ENCODE peak calls at places on chromosomes 3 and 15, in six cellular contexts. One of them, this sample, is unnamed.

GRCh38 chr15:84681822-84682221 is 23.8 kb upstream of the NMB start:
- DNase-seq in foreskin fibroblast: no peak
- DNase-seq in GM12865: no peak
- DNase-seq in body of pancreas: no peak
- DNase-seq in cardiac muscle cell: no peak
- DNase-seq in astrocyte of the spinal cord: peak; percentile 64
- DNase-seq in this sample: peak; percentile 63

GRCh38 chr3:43169987-43170386 is 64.1 kb upstream of the POMGNT2 start:
- DNase-seq in foreskin fibroblast: no peak
- DNase-seq in astrocyte of the spinal cord: no peak
- DNase-seq in GM12865: no peak
- DNase-seq in body of pancreas: no peak
- DNase-seq in cardiac muscle cell: no peak
- DNase-seq in this sample: no peak

GRCh38 chr3:195239121-195239520 is 31.8 kb downstream of the XXYLT1 start:
- DNase-seq in foreskin fibroblast: no peak
- DNase-seq in astrocyte of the spinal cord: no peak
- DNase-seq in body of pancreas: no peak
- DNase-seq in GM12865: no peak
- DNase-seq in cardiac muscle cell: no peak
- DNase-seq in this sample: no peak

GRCh38 chr3:108130705-108131104 is 39.9 kb upstream of the CD47 start:
- DNase-seq in GM12865: no peak
- DNase-seq in astrocyte of the spinal cord: peak; percentile 0
- DNase-seq in cardiac muscle cell: no peak
- DNase-seq in foreskin fibroblast: no peak
- DNase-seq in body of pancreas: no peak
- DNase-seq in this sample: peak; percentile 79

GRCh38 chr3:187974857-187975257 is 179.1 kb upstream of the LPP start:
- DNase-seq in body of pancreas: no peak
- DNase-seq in astrocyte of the spinal cord: no peak
- DNase-seq in foreskin fibroblast: no peak
- DNase-seq in cardiac muscle cell: no peak
- DNase-seq in GM12865: no peak
- DNase-seq in this sample: no peak

GRCh38 chr3:48459331-48459730 is 12.8 kb downstream of the ATRIP start:
- DNase-seq in GM12865: no peak
- DNase-seq in body of pancreas: no peak
- DNase-seq in foreskin fibroblast: no peak
- DNase-seq in astrocyte of the spinal cord: no peak
- DNase-seq in cardiac muscle cell: no peak
- DNase-seq in this sample: peak; percentile 65

GRCh38 chr3:35524851-35525250 is 114.5 kb upstream of the ARPP21 start:
- DNase-seq in GM12865: no peak
- DNase-seq in foreskin fibroblast: no peak
- DNase-seq in body of pancreas: no peak
- DNase-seq in astrocyte of the spinal cord: no peak
- DNase-seq in cardiac muscle cell: no peak
- DNase-seq in this sample: no peak

GRCh38 chr15:95996494-95996893 is 334.0 kb upstream of the NR2F2 start:
- DNase-seq in astrocyte of the spinal cord: peak; percentile 36
- DNase-seq in foreskin fibroblast: no peak
- DNase-seq in cardiac muscle cell: no peak
- DNase-seq in GM12865: no peak
- DNase-seq in body of pancreas: no peak
- DNase-seq in this sample: no peak

GRCh38 chr3:102181202-102181920 is 253.5 kb upstream of the ZPLD1 start:
- DNase-seq in cardiac muscle cell: peak; percentile 5
- DNase-seq in GM12865: no peak
- DNase-seq in body of pancreas: peak; percentile 31
- DNase-seq in foreskin fibroblast: peak; percentile 72
- DNase-seq in astrocyte of the spinal cord: peak; percentile 91
- DNase-seq in this sample: no peak

GRCh38 chr3:37531071-37531720 is 330.5 kb upstream of the CTDSPL start:
- DNase-seq in cardiac muscle cell: no peak
- DNase-seq in GM12865: no peak
- DNase-seq in body of pancreas: no peak
- DNase-seq in astrocyte of the spinal cord: no peak
- DNase-seq in foreskin fibroblast: no peak
- DNase-seq in this sample: no peak

GRCh38 chr3:102674284-102674683 is 239.5 kb downstream of the ZPLD1 start:
- DNase-seq in GM12865: no peak
- DNase-seq in astrocyte of the spinal cord: no peak
- DNase-seq in cardiac muscle cell: no peak
- DNase-seq in body of pancreas: no peak
- DNase-seq in foreskin fibroblast: no peak
- DNase-seq in this sample: no peak

GRCh38 chr15:61411941-61412510 is 182.9 kb upstream of the RORA start:
- DNase-seq in GM12865: no peak
- DNase-seq in astrocyte of the spinal cord: no peak
- DNase-seq in foreskin fibroblast: no peak
- DNase-seq in cardiac muscle cell: no peak
- DNase-seq in body of pancreas: no peak
- DNase-seq in this sample: no peak

GRCh38 chr15:89459271-89460038 is 36.9 kb downstream of the RHCG start:
- DNase-seq in GM12865: no peak
- DNase-seq in foreskin fibroblast: no peak
- DNase-seq in cardiac muscle cell: no peak
- DNase-seq in astrocyte of the spinal cord: no peak
- DNase-seq in body of pancreas: peak; percentile 36
- DNase-seq in this sample: no peak

GRCh38 chr3:134978658-134979057 is 183.6 kb downstream of the EPHB1 start:
- DNase-seq in GM12865: peak; percentile 5
- DNase-seq in astrocyte of the spinal cord: no peak
- DNase-seq in foreskin fibroblast: no peak
- DNase-seq in body of pancreas: no peak
- DNase-seq in cardiac muscle cell: no peak
- DNase-seq in this sample: no peak

GRCh38 chr3:190429681-190430080 is 20.0 kb downstream of the TMEM207 start:
- DNase-seq in astrocyte of the spinal cord: peak; percentile 24
- DNase-seq in GM12865: no peak
- DNase-seq in body of pancreas: no peak
- DNase-seq in cardiac muscle cell: no peak
- DNase-seq in foreskin fibroblast: no peak
- DNase-seq in this sample: peak; percentile 20

GRCh38 chr3:190424108-190424477 is 25.6 kb downstream of the TMEM207 start:
- DNase-seq in body of pancreas: no peak
- DNase-seq in astrocyte of the spinal cord: no peak
- DNase-seq in GM12865: no peak
- DNase-seq in cardiac muscle cell: no peak
- DNase-seq in foreskin fibroblast: no peak
- DNase-seq in this sample: no peak

GRCh38 chr3:190427108-190427507 is 22.6 kb downstream of the TMEM207 start:
- DNase-seq in cardiac muscle cell: no peak
- DNase-seq in foreskin fibroblast: no peak
- DNase-seq in GM12865: no peak
- DNase-seq in astrocyte of the spinal cord: no peak
- DNase-seq in body of pancreas: no peak
- DNase-seq in this sample: peak; percentile 25

GRCh38 chr3:190425833-190426232 is 23.9 kb downstream of the TMEM207 start:
- DNase-seq in cardiac muscle cell: no peak
- DNase-seq in GM12865: no peak
- DNase-seq in body of pancreas: no peak
- DNase-seq in foreskin fibroblast: no peak
- DNase-seq in astrocyte of the spinal cord: no peak
- DNase-seq in this sample: no peak

DNA sequence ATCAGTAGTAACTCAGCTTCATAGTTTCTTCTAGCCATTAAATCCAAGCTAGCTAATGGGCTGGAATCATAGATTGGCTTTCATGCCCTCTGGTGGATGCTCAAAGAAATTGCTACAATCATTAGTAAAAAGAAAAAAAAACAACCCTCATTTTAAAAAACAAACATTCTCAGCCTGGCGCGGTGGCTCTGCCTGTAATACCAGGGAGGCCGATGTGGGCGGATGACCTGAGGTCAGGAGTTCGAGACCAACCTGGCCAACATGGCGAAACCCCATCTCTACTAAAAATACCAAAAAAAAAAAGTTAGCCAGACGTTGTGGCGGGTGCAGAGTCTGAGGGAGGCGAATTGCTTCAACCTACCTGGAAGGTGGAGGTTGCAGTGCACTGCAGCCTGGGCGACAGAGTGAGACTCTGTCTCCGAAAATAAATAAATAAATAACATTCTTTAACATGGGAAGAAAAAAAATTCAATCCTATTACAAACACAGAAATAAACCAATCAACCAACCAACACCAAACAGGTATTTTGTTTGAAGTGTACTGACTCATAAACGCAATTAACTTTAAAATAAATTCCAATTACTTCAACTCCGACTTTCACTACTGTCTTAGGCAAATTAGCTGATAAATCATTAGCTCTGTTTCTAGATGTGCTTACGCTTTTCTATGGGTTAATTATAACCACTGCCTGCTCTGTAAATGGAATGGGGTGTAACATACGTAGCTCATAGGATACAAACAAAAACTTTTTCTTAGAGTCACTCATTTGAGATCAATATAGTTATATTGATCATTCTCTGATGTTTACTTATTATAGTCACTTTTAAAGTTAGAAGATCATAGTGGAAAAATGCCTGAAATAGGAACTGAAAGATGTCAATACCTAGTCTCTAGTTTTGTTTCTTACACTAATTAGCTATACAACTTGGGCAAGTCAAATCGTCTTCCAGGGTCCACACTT is 24.9 kb downstream of the TMEM207 start:
- DNase-seq in cardiac muscle cell: peak; percentile 64
- DNase-seq in foreskin fibroblast: peak; percentile 55
- DNase-seq in astrocyte of the spinal cord: peak; percentile 70
- DNase-seq in body of pancreas: peak; percentile 76
- DNase-seq in GM12865: peak; percentile 82
- DNase-seq in this sample: peak; percentile 76
- TF ChIP-seq CTCF in cardiac muscle cell: peak; percentile 67
- TF ChIP-seq CTCF in foreskin fibroblast: peak; percentile 65
- TF ChIP-seq CTCF in astrocyte of the spinal cord: peak; percentile 68
- TF ChIP-seq CTCF in body of pancreas: peak; percentile 79
- TF ChIP-seq CTCF in GM12865: peak; percentile 56
- TF ChIP-seq CTCF in this sample: peak; percentile 71

GRCh38 chr15:43105077-43105769 is 615 bp downstream of the UBR1 start:
- DNase-seq in body of pancreas: peak; percentile 71
- DNase-seq in GM12865: peak; percentile 44
- DNase-seq in foreskin fibroblast: no peak
- DNase-seq in cardiac muscle cell: peak; percentile 11
- DNase-seq in astrocyte of the spinal cord: no peak
- DNase-seq in this sample: peak; percentile 41
- H3K4me3 ChIP-seq in body of pancreas: peak overlapping the region; percentile 42
- H3K4me3 ChIP-seq in GM12865: peak overlapping the region; percentile 80
- H3K4me3 ChIP-seq in foreskin fibroblast: peak overlapping the region; percentile 87
- H3K4me3 ChIP-seq in cardiac muscle cell: peak overlapping the region; percentile 75
- H3K4me3 ChIP-seq in astrocyte of the spinal cord: peak overlapping the region; percentile 99
- H3K4me3 ChIP-seq in this sample: peak overlapping the region; percentile 67

GRCh38 chr15:63488432-63488910 is 15.9 kb upstream of the USP3 start:
- DNase-seq in cardiac muscle cell: no peak
- DNase-seq in foreskin fibroblast: no peak
- DNase-seq in astrocyte of the spinal cord: no peak
- DNase-seq in GM12865: no peak
- DNase-seq in body of pancreas: no peak
- DNase-seq in this sample: no peak

GRCh38 chr15:63484433-63484832 is 20.0 kb upstream of the USP3 start:
- DNase-seq in body of pancreas: no peak
- DNase-seq in GM12865: peak; percentile 80
- DNase-seq in cardiac muscle cell: no peak
- DNase-seq in foreskin fibroblast: no peak
- DNase-seq in astrocyte of the spinal cord: no peak
- DNase-seq in this sample: no peak

GRCh38 chr15:63489352-63489751 is 15.0 kb upstream of the USP3 start:
- DNase-seq in body of pancreas: no peak
- DNase-seq in cardiac muscle cell: no peak
- DNase-seq in GM12865: no peak
- DNase-seq in astrocyte of the spinal cord: no peak
- DNase-seq in foreskin fibroblast: no peak
- DNase-seq in this sample: no peak

GRCh38 chr15:63490345-63491034 is 13.9 kb upstream of the USP3 start:
- DNase-seq in body of pancreas: no peak
- DNase-seq in GM12865: no peak
- DNase-seq in cardiac muscle cell: no peak
- DNase-seq in foreskin fibroblast: no peak
- DNase-seq in astrocyte of the spinal cord: no peak
- DNase-seq in this sample: no peak

DNA sequence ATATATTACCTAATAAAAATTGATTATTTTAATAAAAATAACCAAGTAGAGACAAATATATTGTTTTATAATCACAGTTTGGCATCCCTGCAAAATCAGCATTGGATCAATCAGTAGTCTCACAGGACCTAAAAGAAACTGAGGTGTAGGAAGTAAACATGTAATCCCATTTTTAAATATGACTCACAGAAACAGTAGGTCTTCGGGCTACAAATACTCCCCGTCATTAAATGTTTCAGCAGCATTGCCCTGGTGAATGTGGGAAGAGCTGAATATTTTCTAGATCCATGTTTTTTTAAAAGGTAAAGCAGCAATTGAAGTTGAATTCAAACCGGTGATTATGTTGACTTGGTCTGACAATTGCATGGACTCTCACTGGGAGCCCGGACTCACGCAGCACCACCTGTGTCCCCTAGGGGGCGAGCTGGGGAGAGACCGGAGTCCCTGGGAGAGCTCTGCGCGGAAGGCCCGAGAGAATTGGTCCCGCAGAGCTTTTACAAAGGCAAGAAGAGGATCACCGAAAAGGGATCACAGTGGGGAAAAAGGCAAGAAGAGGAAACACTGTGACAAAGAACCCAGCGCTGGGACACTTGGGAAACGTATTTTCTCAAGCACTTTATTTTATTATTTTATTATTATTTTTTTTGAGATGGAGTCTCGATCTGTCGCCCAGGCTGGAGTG is 17.2 kb upstream of the USP3 start:
- DNase-seq in foreskin fibroblast: no peak
- DNase-seq in cardiac muscle cell: peak; percentile 78
- DNase-seq in body of pancreas: peak; percentile 91
- DNase-seq in astrocyte of the spinal cord: peak; percentile 66
- DNase-seq in GM12865: peak; percentile 90
- DNase-seq in this sample: peak; percentile 78
- TF ChIP-seq CTCF in foreskin fibroblast: peak; percentile 94
- TF ChIP-seq CTCF in cardiac muscle cell: peak; percentile 98
- TF ChIP-seq CTCF in body of pancreas: peak; percentile 93
- TF ChIP-seq CTCF in astrocyte of the spinal cord: peak; percentile 97
- TF ChIP-seq CTCF in GM12865: peak; percentile 92
- TF ChIP-seq CTCF in this sample: peak; percentile 98

GRCh38 chr15:31977812-31978662 is 52.3 kb upstream of the CHRNA7 start:
- DNase-seq in astrocyte of the spinal cord: peak; percentile 23
- DNase-seq in cardiac muscle cell: peak; percentile 80
- DNase-seq in foreskin fibroblast: peak; percentile 10
- DNase-seq in body of pancreas: peak; percentile 64
- DNase-seq in GM12865: peak; percentile 57
- DNase-seq in this sample: peak; percentile 13

GRCh38 chr15:31974154-31974794 is 56.0 kb upstream of the CHRNA7 start:
- DNase-seq in foreskin fibroblast: no peak
- DNase-seq in cardiac muscle cell: no peak
- DNase-seq in body of pancreas: no peak
- DNase-seq in GM12865: no peak
- DNase-seq in astrocyte of the spinal cord: no peak
- DNase-seq in this sample: no peak

GRCh38 chr15:31974855-31975421 is 55.4 kb upstream of the CHRNA7 start:
- DNase-seq in astrocyte of the spinal cord: peak; percentile 28
- DNase-seq in body of pancreas: peak; percentile 34
- DNase-seq in foreskin fibroblast: no peak
- DNase-seq in cardiac muscle cell: peak; percentile 82
- DNase-seq in GM12865: peak; percentile 34
- DNase-seq in this sample: no peak

GRCh38 chr15:31977138-31977537 is 53.2 kb upstream of the CHRNA7 start:
- DNase-seq in foreskin fibroblast: no peak
- DNase-seq in GM12865: no peak
- DNase-seq in cardiac muscle cell: no peak
- DNase-seq in astrocyte of the spinal cord: no peak
- DNase-seq in body of pancreas: no peak
- DNase-seq in this sample: no peak

GRCh38 chr15:31975446-31976229 is 54.7 kb upstream of the CHRNA7 start:
- DNase-seq in cardiac muscle cell: peak; percentile 31
- DNase-seq in GM12865: no peak
- DNase-seq in astrocyte of the spinal cord: no peak
- DNase-seq in body of pancreas: peak; percentile 36
- DNase-seq in foreskin fibroblast: no peak
- DNase-seq in this sample: no peak
- H3K4me3 ChIP-seq in cardiac muscle cell: no peak overlapping the region
- H3K4me3 ChIP-seq in GM12865: no peak overlapping the region
- H3K4me3 ChIP-seq in astrocyte of the spinal cord: no peak overlapping the region
- H3K4me3 ChIP-seq in body of pancreas: no peak overlapping the region
- H3K4me3 ChIP-seq in foreskin fibroblast: no peak overlapping the region
- H3K4me3 ChIP-seq in this sample: no peak overlapping the region

This sample was measured in epithelial cell of esophagus.